ENCODE peak calls at places on chromosomes 3 and 15, in ten cellular contexts. Z, K, C, D, G, L, E, P, F and Q are unnamed samples.

GRCh38 chr3:195035345-195036202 is 235.4 kb downstream of the XXYLT1 start:
- DNase-seq in Z (no peak), K (no peak), C (no peak), D (no peak), G (no peak), L (no peak), E (no peak), P (no peak), F (peak), Q (no peak)

GRCh38 chr3:127166501-127167065 is 26.3 kb upstream of the PRR23E start:
- DNase-seq in Z (no peak), K (no peak), C (no peak), D (no peak), G (peak), L (no peak), E (no peak), P (no peak), F (no peak), Q (no peak)

GRCh38 chr3:36650271-36650671 is 114.1 kb downstream of the DCLK3 start:
- DNase-seq in Z (peak), K (no peak), C (no peak), D (peak), G (no peak), L (peak), E (no peak), P (no peak), F (no peak), Q (peak)

GRCh38 chr3:18394384-18394995 is 30.6 kb downstream of the SATB1 start:
- DNase-seq in Z (no peak), K (no peak), C (no peak), D (no peak), G (no peak), L (no peak), E (no peak), P (no peak), F (no peak), Q (no peak)

GRCh38 chr15:80970018-80970657 is 19.5 kb downstream of the MESD start:
- DNase-seq in Z (peak), K (peak), C (no peak), D (peak), G (no peak), L (peak), E (peak), P (peak), F (peak), Q (peak)

GRCh38 chr3:59581000-59581399 is 531.2 kb upstream of the CFAP20DC start:
- DNase-seq in Z (no peak), K (no peak), C (no peak), D (no peak), G (no peak), L (no peak), E (no peak), P (no peak), F (no peak), Q (no peak)

GRCh38 chr3:4849739-4850138 is 129.5 kb upstream of the BHLHE40 start:
- DNase-seq in Z (no peak), K (no peak), C (no peak), D (no peak), G (no peak), L (no peak), E (no peak), P (no peak), F (no peak), Q (no peak)

GRCh38 chr15:46213551-46213950 is 578.7 kb downstream of the SQOR start:
- DNase-seq in Z (no peak), K (no peak), C (no peak), D (no peak), G (no peak), L (no peak), E (no peak), P (no peak), F (no peak), Q (no peak)

GRCh38 chr15:101115887-101116680 is 135.8 kb downstream of the CHSY1 start:
- DNase-seq in Z (peak), K (no peak), C (no peak), D (peak), G (no peak), L (no peak), E (no peak), P (no peak), F (peak), Q (no peak)

GRCh38 chr3:187914231-187914630 is 169.0 kb upstream of the BCL6 start:
- DNase-seq in Z (no peak), K (no peak), C (peak), D (no peak), G (no peak), L (no peak), E (no peak), P (no peak), F (no peak), Q (no peak)

GRCh38 chr15:72735111-72735510 is 48.4 kb downstream of the ADPGK start:
- DNase-seq in Z (no peak), K (no peak), C (no peak), D (no peak), G (no peak), L (no peak), E (no peak), P (no peak), F (no peak), Q (no peak)

GRCh38 chr15:83881156-83881555 is 227.2 kb downstream of the ADAMTSL3 start:
- DNase-seq in Z (no peak), K (no peak), C (no peak), D (no peak), G (no peak), L (no peak), E (no peak), P (no peak), F (no peak), Q (no peak)

GRCh38 chr3:153783106-153783505 is 338.1 kb upstream of the ARHGEF26 start:
- DNase-seq in Z (no peak), K (no peak), C (no peak), D (peak), G (no peak), L (no peak), E (no peak), P (no peak), F (no peak), Q (no peak)

GRCh38 chr3:197518794-197519451 is 36.8 kb downstream of the BDH1 start:
- DNase-seq in Z (no peak), K (peak), C (no peak), D (no peak), G (peak), L (no peak), E (no peak), P (peak), F (no peak), Q (peak)

GRCh38 chr3:140187648-140188221 is 252.8 kb downstream of the CLSTN2 start:
- DNase-seq in Z (no peak), K (no peak), C (no peak), D (no peak), G (no peak), L (no peak), E (no peak), P (no peak), F (no peak), Q (no peak)

GRCh38 chr15:69225355-69226027 is 65.1 kb downstream of the GLCE start:
- DNase-seq in Z (peak), K (no peak), C (peak), D (peak), G (no peak), L (peak), E (no peak), P (no peak), F (peak), Q (peak)

GRCh38 chr3:197539651-197540051 is 16.1 kb downstream of the BDH1 start:
- DNase-seq in Z (no peak), K (no peak), C (no peak), D (no peak), G (no peak), L (no peak), E (no peak), P (no peak), F (peak), Q (no peak)

GRCh38 chr3:19946291-19946831 is 536 bp upstream of the RAB5A start:
- DNase-seq in Z (no peak), K (no peak), C (no peak), D (peak), G (no peak), L (peak), E (no peak), P (no peak), F (no peak), Q (no peak)

GRCh38 chr15:68186671-68187397 is 18.3 kb downstream of the CALML4 start:
- DNase-seq in Z (peak), K (no peak), C (no peak), D (peak), G (no peak), L (peak), E (no peak), P (no peak), F (no peak), Q (peak)

GRCh38 chr3:165854696-165855095 is 17.5 kb upstream of the BCHE start:
- DNase-seq in Z (no peak), K (no peak), C (peak), D (peak), G (no peak), L (no peak), E (no peak), P (no peak), F (peak), Q (peak)

GRCh38 chr3:139533781-139534443 is 5.6 kb downstream of the RBP1 start:
- DNase-seq in Z (peak), K (no peak), C (peak), D (peak), G (no peak), L (no peak), E (no peak), P (no peak), F (no peak), Q (no peak)

GRCh38 chr15:68774120-68774519 is 46.6 kb downstream of the ANP32A start:
- DNase-seq in Z (no peak), K (no peak), C (no peak), D (no peak), G (no peak), L (no peak), E (no peak), P (no peak), F (no peak), Q (no peak)

GRCh38 chr15:25536801-25537310 is 98.0 kb upstream of the UBE3A start:
- DNase-seq in Z (no peak), K (no peak), C (no peak), D (no peak), G (no peak), L (no peak), E (no peak), P (no peak), F (no peak), Q (no peak)

GRCh38 chr3:68256635-68257034 is 602.2 kb upstream of the SUCLG2 start:
- DNase-seq in Z (no peak), K (peak), C (no peak), D (no peak), G (no peak), L (no peak), E (no peak), P (peak), F (peak), Q (no peak)

GRCh38 chr3:143928541-143929255 is 42.9 kb upstream of the DIPK2A start:
- DNase-seq in Z (no peak), K (no peak), C (no peak), D (peak), G (no peak), L (no peak), E (no peak), P (no peak), F (no peak), Q (no peak)

GRCh38 chr15:35691176-35691761 is 145.3 kb upstream of the DPH6 start:
- DNase-seq in Z (no peak), K (no peak), C (no peak), D (no peak), G (no peak), L (no peak), E (no peak), P (no peak), F (no peak), Q (no peak)

GRCh38 chr3:9730747-9731205 is 759 bp upstream of the BRPF1 start:
- DNase-seq in Z (no peak), K (no peak), C (no peak), D (no peak), G (no peak), L (no peak), E (no peak), P (no peak), F (peak), Q (no peak)

GRCh38 chr15:50854594-50855490 is 53.6 kb upstream of the AP4E1 start:
- DNase-seq in Z (peak), K (no peak), C (no peak), D (no peak), G (no peak), L (peak), E (peak), P (no peak), F (no peak), Q (no peak)

GRCh38 chr3:179801831-179802230 is 149.0 kb downstream of the USP13 start:
- DNase-seq in Z (peak), K (no peak), C (no peak), D (peak), G (no peak), L (no peak), E (no peak), P (no peak), F (no peak), Q (peak)

GRCh38 chr3:50539887-50540286 is 27.7 kb downstream of the C3orf18 start:
- DNase-seq in Z (no peak), K (no peak), C (no peak), D (no peak), G (no peak), L (no peak), E (no peak), P (no peak), F (no peak), Q (no peak)

GRCh38 chr3:189995129-189995528 is 125.6 kb downstream of the P3H2 start:
- DNase-seq in Z (peak), K (no peak), C (peak), D (peak), G (no peak), L (no peak), E (no peak), P (no peak), F (peak), Q (peak)

GRCh38 chr3:131008326-131008725 is 18.3 kb downstream of the ASTE1 start:
- DNase-seq in Z (no peak), K (no peak), C (no peak), D (no peak), G (no peak), L (no peak), E (no peak), P (no peak), F (no peak), Q (no peak)